ENCODE peak calls at places on chromosome 7, in five cellular contexts. U is A549, Y is MM.1S, I is iPS DF 6.9, M is cardiac muscle cell. L is an unnamed sample.

GRCh38 chr7:30068117-30068516 is 39.9 kb downstream of the PLEKHA8 start:
- DNase-seq in M (peak; percentile 72), I (no peak), Y (no peak), U (no peak), L (no peak)

GRCh38 chr7:158016171-158017087 is 571.2 kb downstream of the PTPRN2 start:
- DNase-seq in I (no peak), Y (peak; percentile 61), U (no peak), M (no peak), L (no peak)

GRCh38 chr7:100612730-100613446 is 548 bp downstream of the MOSPD3 start:
- DNase-seq in M (no peak), I (no peak), U (no peak), Y (no peak), L (no peak)

GRCh38 chr7:135210818-135211178 is 528 bp downstream of the WDR91 start:
- DNase-seq in U (peak; percentile 36), I (no peak), Y (peak; percentile 34), M (peak; percentile 33), L (no peak)

GRCh38 chr7:84073476-84073875 is 121.1 kb downstream of the SEMA3A start:
- DNase-seq in M (peak; percentile 72), U (no peak), Y (no peak), I (no peak), L (no peak)

GRCh38 chr7:114644455-114644854 is 229.8 kb downstream of the FOXP2 start:
- DNase-seq in Y (no peak), M (no peak), U (no peak), I (no peak), L (no peak)

GRCh38 chr7:155266440-155266839 is 31.2 kb upstream of the INSIG1 start:
- DNase-seq in I (no peak), Y (no peak), U (no peak), M (no peak), L (no peak)

GRCh38 chr7:157700237-157701005 is 363.6 kb downstream of the DNAJB6 start:
- DNase-seq in Y (no peak), U (no peak), M (no peak), I (no peak), L (no peak)

GRCh38 chr7:68155676-68156075 is 1159.0 kb downstream of the TYW1 start:
- DNase-seq in U (no peak), Y (no peak), I (no peak), M (no peak), L (no peak)

GRCh38 chr7:53611043-53611442 is 575.6 kb downstream of the POM121L12 start:
- DNase-seq in U (no peak), I (no peak), M (no peak), Y (no peak), L (no peak)

GRCh38 chr7:120990468-120991118 is 2.1 kb downstream of the CPED1 start:
- DNase-seq in U (no peak), I (no peak), M (no peak), Y (no peak), L (no peak)

GRCh38 chr7:105304040-105304895 is 84.5 kb downstream of the SRPK2 start:
- DNase-seq in M (peak; percentile 61), Y (peak; percentile 90), I (no peak), U (no peak), L (no peak)

GRCh38 chr7:95396136-95397032 is at the start of gene PON3:
- DNase-seq in I (peak; percentile 39), U (peak; percentile 89), M (peak; percentile 40), Y (peak; percentile 38), L (no peak)

GRCh38 chr7:158388928-158389327 is 198.7 kb downstream of the PTPRN2 start:
- DNase-seq in M (no peak), I (no peak), U (no peak), Y (no peak), L (no peak)

GRCh38 chr7:151174246-151175046 is 7.0 kb upstream of the GBX1 start:
- DNase-seq in I (no peak), U (no peak), M (peak; percentile 48), Y (no peak), L (no peak)

GRCh38 chr7:35035511-35035921 is 1.8 kb downstream of the DPY19L1 start:
- DNase-seq in U (peak; percentile 29), Y (peak; percentile 84), M (peak; percentile 35), I (no peak), L (no peak)

GRCh38 chr7:104943502-104944343 is 70.3 kb upstream of the KMT2E start:
- DNase-seq in Y (peak; percentile 95), I (no peak), M (peak; percentile 90), U (no peak), L (no peak)

GRCh38 chr7:128895320-128895719 is 15.2 kb downstream of the KCP start:
- DNase-seq in M (no peak), I (no peak), U (no peak), Y (no peak), L (no peak)

GRCh38 chr7:128349121-128349825 is 5.6 kb upstream of the RBM28 start:
- DNase-seq in M (no peak), I (no peak), U (no peak), Y (no peak), L (no peak)

GRCh38 chr7:42947531-42947930 is 15.4 kb downstream of the MRPL32 start:
- DNase-seq in M (no peak), I (no peak), U (no peak), Y (no peak), L (no peak)

GRCh38 chr7:41292457-41292856 is 410.4 kb downstream of the INHBA start:
- DNase-seq in U (no peak), I (no peak), Y (no peak), M (no peak), L (no peak)
- H3K4me1 ChIP-seq in U (no peaks in the 10 kb centered on the region), I (no peaks in the 10 kb centered on the region), Y (no peaks in the 10 kb centered on the region), M (no peaks in the 10 kb centered on the region), L (no peaks in the 10 kb centered on the region)

GRCh38 chr7:55052081-55052480 is 33.3 kb downstream of the EGFR start:
- DNase-seq in M (peak; percentile 42), I (no peak), Y (no peak), U (no peak), L (no peak)
- H3K4me1 ChIP-seq in M (no peaks in the 10 kb centered on the region), I (peaks cover 1% of the 10 kb centered on the region), Y (no peaks in the 10 kb centered on the region), U (peaks cover 99% of the 10 kb centered on the region), L (peaks cover 45% of the 10 kb centered on the region)

GRCh38 chr7:1912472-1913289 is 242.6 kb downstream of the ELFN1 start:
- DNase-seq in M (peak; percentile 90), U (no peak), I (no peak), Y (no peak), L (no peak)

GRCh38 chr7:1915326-1915725 is 245.2 kb downstream of the ELFN1 start:
- DNase-seq in U (no peak), M (no peak), Y (no peak), I (no peak), L (no peak)

GRCh38 chr7:1913290-1914282 is 243.5 kb downstream of the ELFN1 start:
- DNase-seq in I (no peak), Y (no peak), M (no peak), U (no peak), L (no peak)

GRCh38 chr7:1914743-1915142 is 244.7 kb downstream of the ELFN1 start:
- DNase-seq in I (no peak), U (no peak), Y (no peak), M (no peak), L (no peak)

DNA sequence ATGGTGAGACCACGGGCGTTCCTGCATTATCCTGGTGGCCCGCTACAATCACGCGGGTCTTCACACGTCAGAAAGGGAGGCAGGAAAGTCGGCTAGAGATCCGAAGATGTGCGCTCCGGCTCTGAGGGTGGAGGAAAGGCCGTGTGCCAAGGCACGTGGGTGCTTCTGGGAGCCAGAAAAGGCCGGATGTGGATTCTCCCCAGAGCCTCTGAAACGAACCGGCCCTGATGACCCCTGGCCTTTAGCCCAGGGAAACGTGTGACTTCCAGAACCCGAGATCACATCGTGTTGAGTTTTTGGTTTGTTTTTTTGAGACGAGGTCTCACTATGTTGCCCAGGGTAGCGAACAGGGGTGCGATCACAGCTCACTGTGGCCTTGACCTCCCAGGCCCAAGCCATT is 244.2 kb downstream of the ELFN1 start:
- DNase-seq in Y (no peak), I (no peak), U (no peak), M (peak; percentile 46), L (no peak)
- H3K4me1 ChIP-seq in Y (no peaks in the 10 kb centered on the region), I (no peaks in the 10 kb centered on the region), U (no peaks in the 10 kb centered on the region), M (peaks cover 19% of the 10 kb centered on the region), L (no peaks in the 10 kb centered on the region)

GRCh38 chr7:44706788-44707557 is 41.7 kb upstream of the ZMIZ2 start:
- DNase-seq in I (no peak), M (no peak), Y (no peak), U (no peak), L (no peak)
- H3K4me1 ChIP-seq in I (no peaks in the 10 kb centered on the region), M (no peaks in the 10 kb centered on the region), Y (no peaks in the 10 kb centered on the region), U (no peaks in the 10 kb centered on the region), L (no peaks in the 10 kb centered on the region)

GRCh38 chr7:130277763-130278643 is 11.3 kb downstream of the CPA2 start:
- DNase-seq in U (peak; percentile 26), Y (no peak), M (peak; percentile 84), I (no peak), L (no peak)

GRCh38 chr7:130276796-130277762 is 10.4 kb downstream of the CPA2 start:
- DNase-seq in I (no peak), M (peak; percentile 70), Y (no peak), U (no peak), L (no peak)

GRCh38 chr7:130281227-130281626 is 11.7 kb upstream of the CPA4 start:
- DNase-seq in U (no peak), M (peak; percentile 66), I (no peak), Y (no peak), L (no peak)

GRCh38 chr7:130275826-130276291 is 9.2 kb downstream of the CPA2 start:
- DNase-seq in Y (no peak), M (no peak), U (no peak), I (no peak), L (no peak)

DNA sequence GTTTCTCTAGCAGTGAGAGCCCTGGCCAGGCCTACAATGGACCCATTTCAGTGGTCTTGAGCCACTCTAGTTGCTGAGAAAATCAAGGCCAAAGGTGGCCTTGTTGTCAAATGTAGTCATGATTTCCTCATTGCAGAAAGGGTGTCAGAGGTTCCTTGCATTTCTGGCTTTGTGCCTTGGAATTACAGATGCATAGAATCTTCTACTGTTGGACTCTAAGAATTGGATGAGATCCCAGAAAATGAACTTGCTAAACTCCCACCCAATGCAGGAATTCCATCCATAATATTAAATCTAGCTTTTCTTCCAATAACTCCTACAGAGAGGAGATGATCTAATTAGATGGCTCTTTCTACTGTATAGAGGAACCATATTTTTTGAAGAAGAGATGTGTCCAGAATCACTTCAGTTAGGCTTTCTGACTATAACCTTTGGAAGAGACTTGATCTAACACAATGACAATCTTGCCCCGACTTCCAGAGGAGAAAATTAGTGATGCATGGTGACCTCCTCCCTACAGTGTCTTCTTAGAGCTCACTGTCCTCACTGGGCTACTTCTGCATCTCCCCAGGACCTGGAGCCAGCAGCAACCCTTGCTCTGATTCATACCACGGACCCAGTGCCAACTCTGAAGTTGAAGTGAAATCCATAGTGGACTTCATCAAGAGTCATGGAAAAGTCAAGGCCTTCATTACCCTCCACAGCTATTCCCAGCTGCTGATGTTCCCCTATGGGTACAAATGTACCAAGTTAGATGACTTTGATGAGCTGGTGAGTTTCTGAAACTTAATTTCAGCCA is 12.4 kb downstream of the CPA2 start:
- DNase-seq in Y (no peak), M (peak; percentile 97), U (no peak), I (no peak), L (no peak)
- H3K4me1 ChIP-seq in Y (no peaks in the 10 kb centered on the region), M (peaks cover 18% of the 10 kb centered on the region), U (no peaks in the 10 kb centered on the region), I (no peaks in the 10 kb centered on the region), L (peaks cover 12% of the 10 kb centered on the region)

GRCh38 chr7:55969391-55969790 is 5.0 kb downstream of the NIPSNAP2 start:
- DNase-seq in I (no peak), M (no peak), U (no peak), Y (no peak), L (no peak)
- H3K4me1 ChIP-seq in I (peaks cover 2% of the 10 kb centered on the region), M (peaks cover 13% of the 10 kb centered on the region), U (peaks cover 6% of the 10 kb centered on the region), Y (no peaks in the 10 kb centered on the region), L (peaks cover 6% of the 10 kb centered on the region)

GRCh38 chr7:50281680-50282445 is 22.7 kb upstream of the IKZF1 start:
- DNase-seq in M (no peak), U (no peak), Y (peak; percentile 77), I (no peak), L (no peak)
- H3K4me1 ChIP-seq in M (no peaks in the 10 kb centered on the region), U (no peaks in the 10 kb centered on the region), Y (peaks cover 14% of the 10 kb centered on the region), I (no peaks in the 10 kb centered on the region), L (no peaks in the 10 kb centered on the region)

L was measured in esophagus squamous epithelium.